ENCODE peak calls at places on chromosomes 2 and 18, in ten cellular contexts. One of them, this sample, is unnamed.

GRCh38 chr18:21444465-21445023 is 156.0 kb downstream of the ESCO1 start:
- DNase-seq in memory B cell: no peak
- DNase-seq in cardiac muscle cell: peak; percentile 78
- DNase-seq in Caki2: peak; percentile 43
- DNase-seq in activated CD4-positive, alpha-beta T cell treated with anti-CD3 and anti-CD28 coated beads for 24 hours: no peak
- DNase-seq in BJ: no peak
- DNase-seq in DMS153: peak; percentile 19
- DNase-seq in GM23338: peak; percentile 85
- DNase-seq in amygdala: peak; percentile 3
- DNase-seq in type B pancreatic cell: no peak
- DNase-seq in this sample: no peak

GRCh38 chr18:44185981-44186380 is 494.7 kb upstream of the SETBP1 start:
- DNase-seq in cardiac muscle cell: no peak
- DNase-seq in amygdala: no peak
- DNase-seq in BJ: no peak
- DNase-seq in activated CD4-positive, alpha-beta T cell treated with anti-CD3 and anti-CD28 coated beads for 24 hours: no peak
- DNase-seq in Caki2: no peak
- DNase-seq in DMS153: no peak
- DNase-seq in GM23338: no peak
- DNase-seq in memory B cell: no peak
- DNase-seq in type B pancreatic cell: no peak
- DNase-seq in this sample: no peak

GRCh38 chr2:185618630-185619029 is 120.0 kb upstream of the FSIP2 start:
- DNase-seq in activated CD4-positive, alpha-beta T cell treated with anti-CD3 and anti-CD28 coated beads for 24 hours: no peak
- DNase-seq in GM23338: peak; percentile 19
- DNase-seq in memory B cell: no peak
- DNase-seq in amygdala: no peak
- DNase-seq in type B pancreatic cell: no peak
- DNase-seq in BJ: no peak
- DNase-seq in DMS153: no peak
- DNase-seq in Caki2: peak; percentile 70
- DNase-seq in cardiac muscle cell: no peak
- DNase-seq in this sample: no peak

GRCh38 chr2:203394519-203395227 is 66.5 kb downstream of the ABI2 start:
- DNase-seq in type B pancreatic cell: no peak
- DNase-seq in BJ: no peak
- DNase-seq in memory B cell: no peak
- DNase-seq in GM23338: peak; percentile 63
- DNase-seq in cardiac muscle cell: peak; percentile 11
- DNase-seq in Caki2: no peak
- DNase-seq in DMS153: no peak
- DNase-seq in amygdala: no peak
- DNase-seq in activated CD4-positive, alpha-beta T cell treated with anti-CD3 and anti-CD28 coated beads for 24 hours: no peak
- DNase-seq in this sample: no peak

GRCh38 chr2:117794668-117795067 is 19.8 kb upstream of the DDX18 start:
- DNase-seq in Caki2: no peak
- DNase-seq in amygdala: no peak
- DNase-seq in memory B cell: no peak
- DNase-seq in GM23338: no peak
- DNase-seq in DMS153: no peak
- DNase-seq in BJ: no peak
- DNase-seq in type B pancreatic cell: no peak
- DNase-seq in activated CD4-positive, alpha-beta T cell treated with anti-CD3 and anti-CD28 coated beads for 24 hours: no peak
- DNase-seq in cardiac muscle cell: no peak
- DNase-seq in this sample: no peak

GRCh38 chr2:56008661-56009411 is 85.3 kb upstream of the EFEMP1 start:
- DNase-seq in GM23338: peak; percentile 91
- DNase-seq in activated CD4-positive, alpha-beta T cell treated with anti-CD3 and anti-CD28 coated beads for 24 hours: no peak
- DNase-seq in memory B cell: no peak
- DNase-seq in type B pancreatic cell: no peak
- DNase-seq in Caki2: peak; percentile 83
- DNase-seq in BJ: peak; percentile 54
- DNase-seq in amygdala: peak; percentile 46
- DNase-seq in DMS153: peak; percentile 84
- DNase-seq in cardiac muscle cell: peak; percentile 95
- DNase-seq in this sample: no peak

GRCh38 chr2:14861201-14861600 is 228.7 kb downstream of the LRATD1 start:
- DNase-seq in amygdala: no peak
- DNase-seq in memory B cell: no peak
- DNase-seq in activated CD4-positive, alpha-beta T cell treated with anti-CD3 and anti-CD28 coated beads for 24 hours: no peak
- DNase-seq in type B pancreatic cell: no peak
- DNase-seq in cardiac muscle cell: no peak
- DNase-seq in BJ: no peak
- DNase-seq in DMS153: no peak
- DNase-seq in Caki2: no peak
- DNase-seq in GM23338: peak; percentile 5
- DNase-seq in this sample: no peak

GRCh38 chr2:50535256-50535655 is 496.7 kb downstream of the NRXN1 start:
- DNase-seq in amygdala: no peak
- DNase-seq in cardiac muscle cell: no peak
- DNase-seq in DMS153: no peak
- DNase-seq in type B pancreatic cell: no peak
- DNase-seq in activated CD4-positive, alpha-beta T cell treated with anti-CD3 and anti-CD28 coated beads for 24 hours: no peak
- DNase-seq in Caki2: no peak
- DNase-seq in memory B cell: no peak
- DNase-seq in GM23338: no peak
- DNase-seq in BJ: no peak
- DNase-seq in this sample: no peak

GRCh38 chr18:59704146-59704545 is 6.9 kb upstream of the CCBE1 start:
- DNase-seq in GM23338: no peak
- DNase-seq in DMS153: no peak
- DNase-seq in cardiac muscle cell: no peak
- DNase-seq in memory B cell: no peak
- DNase-seq in BJ: no peak
- DNase-seq in activated CD4-positive, alpha-beta T cell treated with anti-CD3 and anti-CD28 coated beads for 24 hours: no peak
- DNase-seq in type B pancreatic cell: no peak
- DNase-seq in Caki2: no peak
- DNase-seq in amygdala: no peak
- DNase-seq in this sample: no peak

GRCh38 chr18:63297678-63298392 is 21.7 kb downstream of the BCL2 start:
- DNase-seq in memory B cell: no peak
- DNase-seq in type B pancreatic cell: no peak
- DNase-seq in amygdala: peak; percentile 10
- DNase-seq in GM23338: peak; percentile 11
- DNase-seq in activated CD4-positive, alpha-beta T cell treated with anti-CD3 and anti-CD28 coated beads for 24 hours: no peak
- DNase-seq in BJ: no peak
- DNase-seq in Caki2: no peak
- DNase-seq in DMS153: no peak
- DNase-seq in cardiac muscle cell: no peak
- DNase-seq in this sample: no peak

GRCh38 chr2:60806988-60807681 is 51.1 kb downstream of the PAPOLG start:
- DNase-seq in DMS153: peak; percentile 65
- DNase-seq in memory B cell: no peak
- DNase-seq in cardiac muscle cell: peak; percentile 72
- DNase-seq in type B pancreatic cell: peak; percentile 43
- DNase-seq in GM23338: no peak
- DNase-seq in amygdala: no peak
- DNase-seq in activated CD4-positive, alpha-beta T cell treated with anti-CD3 and anti-CD28 coated beads for 24 hours: peak; percentile 36
- DNase-seq in Caki2: no peak
- DNase-seq in BJ: peak; percentile 19
- DNase-seq in this sample: no peak

GRCh38 chr2:234453216-234453615 is 43.7 kb downstream of the ARL4C start:
- DNase-seq in BJ: no peak
- DNase-seq in activated CD4-positive, alpha-beta T cell treated with anti-CD3 and anti-CD28 coated beads for 24 hours: no peak
- DNase-seq in type B pancreatic cell: no peak
- DNase-seq in Caki2: no peak
- DNase-seq in memory B cell: no peak
- DNase-seq in GM23338: no peak
- DNase-seq in cardiac muscle cell: no peak
- DNase-seq in DMS153: no peak
- DNase-seq in amygdala: no peak
- DNase-seq in this sample: no peak

GRCh38 chr18:49619792-49620191 is 57.9 kb downstream of the LIPG start:
- DNase-seq in GM23338: no peak
- DNase-seq in amygdala: no peak
- DNase-seq in memory B cell: no peak
- DNase-seq in BJ: no peak
- DNase-seq in cardiac muscle cell: no peak
- DNase-seq in activated CD4-positive, alpha-beta T cell treated with anti-CD3 and anti-CD28 coated beads for 24 hours: no peak
- DNase-seq in Caki2: no peak
- DNase-seq in type B pancreatic cell: no peak
- DNase-seq in DMS153: no peak
- DNase-seq in this sample: no peak

GRCh38 chr2:168515502-168515901 is 59.4 kb downstream of the CERS6 start:
- DNase-seq in amygdala: no peak
- DNase-seq in GM23338: no peak
- DNase-seq in cardiac muscle cell: peak; percentile 89
- DNase-seq in Caki2: no peak
- DNase-seq in BJ: peak; percentile 83
- DNase-seq in type B pancreatic cell: no peak
- DNase-seq in memory B cell: no peak
- DNase-seq in activated CD4-positive, alpha-beta T cell treated with anti-CD3 and anti-CD28 coated beads for 24 hours: no peak
- DNase-seq in DMS153: no peak
- DNase-seq in this sample: no peak

GRCh38 chr2:144430722-144431163 is 89.2 kb downstream of the ZEB2 start:
- DNase-seq in DMS153: no peak
- DNase-seq in amygdala: no peak
- DNase-seq in activated CD4-positive, alpha-beta T cell treated with anti-CD3 and anti-CD28 coated beads for 24 hours: no peak
- DNase-seq in cardiac muscle cell: peak; percentile 59
- DNase-seq in memory B cell: no peak
- DNase-seq in type B pancreatic cell: no peak
- DNase-seq in BJ: no peak
- DNase-seq in Caki2: no peak
- DNase-seq in GM23338: no peak
- DNase-seq in this sample: no peak

GRCh38 chr18:35347991-35348390 is 3.8 kb upstream of the ZNF24 start:
- DNase-seq in cardiac muscle cell: no peak
- DNase-seq in type B pancreatic cell: no peak
- DNase-seq in BJ: no peak
- DNase-seq in activated CD4-positive, alpha-beta T cell treated with anti-CD3 and anti-CD28 coated beads for 24 hours: no peak
- DNase-seq in Caki2: no peak
- DNase-seq in GM23338: no peak
- DNase-seq in amygdala: no peak
- DNase-seq in DMS153: no peak
- DNase-seq in memory B cell: no peak
- DNase-seq in this sample: no peak

GRCh38 chr2:28752608-28752984 is 966 bp downstream of the PPP1CB start:
- DNase-seq in activated CD4-positive, alpha-beta T cell treated with anti-CD3 and anti-CD28 coated beads for 24 hours: no peak
- DNase-seq in type B pancreatic cell: no peak
- DNase-seq in cardiac muscle cell: peak; percentile 6
- DNase-seq in BJ: no peak
- DNase-seq in memory B cell: no peak
- DNase-seq in amygdala: no peak
- DNase-seq in GM23338: no peak
- DNase-seq in Caki2: no peak
- DNase-seq in DMS153: no peak
- DNase-seq in this sample: no peak

GRCh38 chr2:176068037-176068832 is 15.5 kb downstream of the EVX2 start:
- DNase-seq in GM23338: peak; percentile 42
- DNase-seq in Caki2: no peak
- DNase-seq in BJ: no peak
- DNase-seq in memory B cell: no peak
- DNase-seq in activated CD4-positive, alpha-beta T cell treated with anti-CD3 and anti-CD28 coated beads for 24 hours: no peak
- DNase-seq in type B pancreatic cell: no peak
- DNase-seq in cardiac muscle cell: no peak
- DNase-seq in amygdala: no peak
- DNase-seq in DMS153: no peak
- DNase-seq in this sample: no peak

GRCh38 chr2:134788417-134788816 is 50.0 kb upstream of the ACMSD start:
- DNase-seq in Caki2: no peak
- DNase-seq in GM23338: no peak
- DNase-seq in memory B cell: no peak
- DNase-seq in amygdala: no peak
- DNase-seq in DMS153: no peak
- DNase-seq in BJ: no peak
- DNase-seq in activated CD4-positive, alpha-beta T cell treated with anti-CD3 and anti-CD28 coated beads for 24 hours: no peak
- DNase-seq in type B pancreatic cell: no peak
- DNase-seq in cardiac muscle cell: no peak
- DNase-seq in this sample: no peak

GRCh38 chr2:178521304-178522150 is 41.3 kb downstream of the PLEKHA3 start:
- DNase-seq in amygdala: no peak
- DNase-seq in activated CD4-positive, alpha-beta T cell treated with anti-CD3 and anti-CD28 coated beads for 24 hours: no peak
- DNase-seq in BJ: no peak
- DNase-seq in memory B cell: no peak
- DNase-seq in GM23338: no peak
- DNase-seq in DMS153: no peak
- DNase-seq in type B pancreatic cell: no peak
- DNase-seq in cardiac muscle cell: no peak
- DNase-seq in Caki2: no peak
- DNase-seq in this sample: no peak

GRCh38 chr2:133568598-133568997 is 335 bp upstream of the NCKAP5 start:
- DNase-seq in BJ: no peak
- DNase-seq in cardiac muscle cell: peak; percentile 4
- DNase-seq in activated CD4-positive, alpha-beta T cell treated with anti-CD3 and anti-CD28 coated beads for 24 hours: no peak
- DNase-seq in type B pancreatic cell: no peak
- DNase-seq in memory B cell: no peak
- DNase-seq in amygdala: no peak
- DNase-seq in Caki2: no peak
- DNase-seq in DMS153: no peak
- DNase-seq in GM23338: peak; percentile 3
- DNase-seq in this sample: no peak

GRCh38 chr2:106115250-106115649 is 78.9 kb downstream of the UXS1 start:
- DNase-seq in GM23338: no peak
- DNase-seq in Caki2: peak; percentile 98
- DNase-seq in BJ: peak; percentile 38
- DNase-seq in cardiac muscle cell: peak; percentile 46
- DNase-seq in DMS153: no peak
- DNase-seq in activated CD4-positive, alpha-beta T cell treated with anti-CD3 and anti-CD28 coated beads for 24 hours: no peak
- DNase-seq in amygdala: no peak
- DNase-seq in memory B cell: no peak
- DNase-seq in type B pancreatic cell: no peak
- DNase-seq in this sample: no peak

GRCh38 chr2:65025453-65026128 is 30.6 kb upstream of the CEP68 start:
- DNase-seq in type B pancreatic cell: no peak
- DNase-seq in DMS153: no peak
- DNase-seq in Caki2: no peak
- DNase-seq in activated CD4-positive, alpha-beta T cell treated with anti-CD3 and anti-CD28 coated beads for 24 hours: no peak
- DNase-seq in memory B cell: no peak
- DNase-seq in cardiac muscle cell: no peak
- DNase-seq in BJ: no peak
- DNase-seq in GM23338: no peak
- DNase-seq in amygdala: no peak
- DNase-seq in this sample: no peak

GRCh38 chr18:54873884-54874255 is 45.6 kb downstream of the RAB27B start:
- DNase-seq in GM23338: no peak
- DNase-seq in Caki2: no peak
- DNase-seq in type B pancreatic cell: no peak
- DNase-seq in memory B cell: no peak
- DNase-seq in BJ: no peak
- DNase-seq in activated CD4-positive, alpha-beta T cell treated with anti-CD3 and anti-CD28 coated beads for 24 hours: no peak
- DNase-seq in amygdala: no peak
- DNase-seq in cardiac muscle cell: no peak
- DNase-seq in DMS153: no peak
- DNase-seq in this sample: no peak

GRCh38 chr2:98835831-98836385 is 100.1 kb downstream of the CRACDL start:
- DNase-seq in amygdala: no peak
- DNase-seq in activated CD4-positive, alpha-beta T cell treated with anti-CD3 and anti-CD28 coated beads for 24 hours: no peak
- DNase-seq in GM23338: no peak
- DNase-seq in DMS153: no peak
- DNase-seq in type B pancreatic cell: no peak
- DNase-seq in cardiac muscle cell: no peak
- DNase-seq in BJ: no peak
- DNase-seq in Caki2: peak; percentile 10
- DNase-seq in memory B cell: no peak
- DNase-seq in this sample: no peak

GRCh38 chr2:231674587-231675334 is 33.6 kb upstream of the PTMA start:
- DNase-seq in amygdala: peak; percentile 45
- DNase-seq in BJ: no peak
- DNase-seq in GM23338: peak; percentile 97
- DNase-seq in DMS153: peak; percentile 34
- DNase-seq in memory B cell: peak; percentile 81
- DNase-seq in activated CD4-positive, alpha-beta T cell treated with anti-CD3 and anti-CD28 coated beads for 24 hours: peak; percentile 39
- DNase-seq in type B pancreatic cell: peak; percentile 79
- DNase-seq in cardiac muscle cell: peak; percentile 64
- DNase-seq in Caki2: peak; percentile 78
- DNase-seq in this sample: peak; percentile 86

GRCh38 chr2:234290671-234291070 is 206.2 kb downstream of the ARL4C start:
- DNase-seq in type B pancreatic cell: no peak
- DNase-seq in memory B cell: peak; percentile 50
- DNase-seq in Caki2: no peak
- DNase-seq in cardiac muscle cell: no peak
- DNase-seq in GM23338: no peak
- DNase-seq in BJ: no peak
- DNase-seq in DMS153: no peak
- DNase-seq in amygdala: no peak
- DNase-seq in activated CD4-positive, alpha-beta T cell treated with anti-CD3 and anti-CD28 coated beads for 24 hours: peak; percentile 54
- DNase-seq in this sample: peak; percentile 90

GRCh38 chr18:45951021-45951714 is 16.0 kb downstream of the EPG5 start:
- DNase-seq in activated CD4-positive, alpha-beta T cell treated with anti-CD3 and anti-CD28 coated beads for 24 hours: no peak
- DNase-seq in cardiac muscle cell: peak; percentile 90
- DNase-seq in GM23338: no peak
- DNase-seq in memory B cell: no peak
- DNase-seq in type B pancreatic cell: no peak
- DNase-seq in DMS153: no peak
- DNase-seq in Caki2: no peak
- DNase-seq in amygdala: no peak
- DNase-seq in BJ: peak; percentile 57
- DNase-seq in this sample: peak; percentile 59